ENCODE peak calls at places on chromosomes 11 and 22, in four cellular contexts. One of them, this sample, is unnamed.
A peak's percentile ranks its signal among the peaks of the same experiment; 100 is the strongest.

GRCh38 chr11:118748056-118748455 is 42.9 kb downstream of the DDX6 start:
- DNase-seq in A549: no peak
- DNase-seq in GM12878: no peak
- DNase-seq in HepG2: peak; percentile 27
- DNase-seq in this sample: no peak

GRCh38 chr11:36750349-36750748 is 152.3 kb upstream of the RAG2 start:
- DNase-seq in A549: no peak
- DNase-seq in GM12878: no peak
- DNase-seq in HepG2: no peak
- DNase-seq in this sample: no peak

GRCh38 chr11:15180212-15180814 is 65.6 kb downstream of the INSC start:
- DNase-seq in A549: no peak
- DNase-seq in GM12878: no peak
- DNase-seq in HepG2: no peak
- DNase-seq in this sample: no peak

GRCh38 chr11:112655386-112655785 is 305.8 kb upstream of the NCAM1 start:
- DNase-seq in A549: no peak
- DNase-seq in GM12878: no peak
- DNase-seq in HepG2: no peak
- DNase-seq in this sample: no peak

GRCh38 chr22:50675553-50676199 is 3.1 kb downstream of the SHANK3 start:
- DNase-seq in A549: no peak
- DNase-seq in GM12878: no peak
- DNase-seq in HepG2: no peak
- DNase-seq in this sample: peak; percentile 1

GRCh38 chr11:9094420-9094819 is 3.0 kb upstream of the SCUBE2 start:
- DNase-seq in A549: no peak
- DNase-seq in GM12878: no peak
- DNase-seq in HepG2: no peak
- DNase-seq in this sample: no peak

GRCh38 chr11:44870142-44870541 is 80.5 kb downstream of the TP53I11 start:
- DNase-seq in A549: no peak
- DNase-seq in GM12878: no peak
- DNase-seq in HepG2: no peak
- DNase-seq in this sample: no peak

GRCh38 chr11:131408011-131408640 is 37.7 kb downstream of the NTM start:
- DNase-seq in A549: peak; percentile 7
- DNase-seq in GM12878: no peak
- DNase-seq in HepG2: peak; percentile 38
- DNase-seq in this sample: no peak

GRCh38 chr11:71283960-71284359 is 31.6 kb upstream of the SHANK2 start:
- DNase-seq in A549: no peak
- DNase-seq in GM12878: no peak
- DNase-seq in HepG2: peak; percentile 62
- DNase-seq in this sample: no peak

GRCh38 chr22:36457688-36458450 is 23.6 kb downstream of the TXN2 start:
- DNase-seq in A549: no peak
- DNase-seq in GM12878: no peak
- DNase-seq in HepG2: no peak
- DNase-seq in this sample: no peak

GRCh38 chr22:43881091-43882061 is 10.4 kb downstream of the PNPLA5 start:
- DNase-seq in A549: no peak
- DNase-seq in GM12878: no peak
- DNase-seq in HepG2: no peak
- DNase-seq in this sample: no peak

GRCh38 chr22:19137384-19138216 is 6.5 kb downstream of the TSSK2 start:
- DNase-seq in A549: no peak
- DNase-seq in GM12878: no peak
- DNase-seq in HepG2: no peak
- DNase-seq in this sample: no peak

GRCh38 chr11:58616594-58616993 is 5.9 kb upstream of the CNTF start:
- DNase-seq in A549: no peak
- DNase-seq in GM12878: no peak
- DNase-seq in HepG2: no peak
- DNase-seq in this sample: no peak

GRCh38 chr11:109112748-109113378 is 309.1 kb upstream of the C11orf87 start:
- DNase-seq in A549: no peak
- DNase-seq in GM12878: no peak
- DNase-seq in HepG2: no peak
- DNase-seq in this sample: no peak

GRCh38 chr22:29225422-29226090 is 19.9 kb downstream of the EMID1 start:
- DNase-seq in A549: no peak
- DNase-seq in GM12878: no peak
- DNase-seq in HepG2: no peak
- DNase-seq in this sample: no peak

GRCh38 chr11:30422828-30423648 is 100.1 kb downstream of the ARL14EP start:
- DNase-seq in A549: no peak
- DNase-seq in GM12878: no peak
- DNase-seq in HepG2: no peak
- DNase-seq in this sample: no peak

GRCh38 chr11:45374632-45375031 is 88.5 kb upstream of the SYT13 start:
- DNase-seq in A549: no peak
- DNase-seq in GM12878: no peak
- DNase-seq in HepG2: no peak
- DNase-seq in this sample: no peak

GRCh38 chr11:1075341-1075911 is 752 bp downstream of the MUC2 start:
- DNase-seq in A549: no peak
- DNase-seq in GM12878: no peak
- DNase-seq in HepG2: no peak
- DNase-seq in this sample: no peak

GRCh38 chr11:13297917-13298356 is 20.3 kb downstream of the BMAL1 start:
- DNase-seq in A549: no peak
- DNase-seq in GM12878: no peak
- DNase-seq in HepG2: peak; percentile 30
- DNase-seq in this sample: no peak

GRCh38 chr22:37484115-37485005 is 1.8 kb downstream of the MFNG start:
- DNase-seq in A549: no peak
- DNase-seq in GM12878: peak; percentile 75
- DNase-seq in HepG2: no peak
- DNase-seq in this sample: no peak

GRCh38 chr11:117970400-117971024 is 15.7 kb upstream of the IL10RA start:
- DNase-seq in A549: no peak
- DNase-seq in GM12878: no peak
- DNase-seq in HepG2: no peak
- DNase-seq in this sample: no peak

GRCh38 chr22:36221799-36222751 is 17.3 kb downstream of the APOL2 start:
- DNase-seq in A549: peak; percentile 19
- DNase-seq in GM12878: no peak
- DNase-seq in HepG2: peak; percentile 37
- DNase-seq in this sample: peak; percentile 67

GRCh38 chr11:129798212-129798611 is 17.4 kb upstream of the TMEM45B start:
- DNase-seq in A549: no peak
- DNase-seq in GM12878: no peak
- DNase-seq in HepG2: no peak
- DNase-seq in this sample: no peak

GRCh38 chr22:39954584-39955055 is 5.6 kb upstream of the TMA7B start:
- DNase-seq in A549: no peak
- DNase-seq in GM12878: no peak
- DNase-seq in HepG2: peak; percentile 46
- DNase-seq in this sample: no peak

GRCh38 chr11:128579790-128580504 is 7.4 kb downstream of the ETS1 start:
- DNase-seq in A549: no peak
- DNase-seq in GM12878: no peak
- DNase-seq in HepG2: no peak
- DNase-seq in this sample: no peak

GRCh38 chr11:70205766-70206165 is 2.7 kb downstream of the FADD start:
- DNase-seq in A549: no peak
- DNase-seq in GM12878: no peak
- DNase-seq in HepG2: no peak
- DNase-seq in this sample: no peak

GRCh38 chr11:70206226-70206785 is 3.2 kb downstream of the FADD start:
- DNase-seq in A549: no peak
- DNase-seq in GM12878: no peak
- DNase-seq in HepG2: no peak
- DNase-seq in this sample: no peak

GRCh38 chr11:70206977-70207376 is 3.9 kb downstream of the FADD start:
- DNase-seq in A549: no peak
- DNase-seq in GM12878: no peak
- DNase-seq in HepG2: no peak
- DNase-seq in this sample: no peak

GRCh38 chr11:70209391-70209912 is 6.4 kb downstream of the FADD start:
- DNase-seq in A549: no peak
- DNase-seq in GM12878: no peak
- DNase-seq in HepG2: no peak
- DNase-seq in this sample: no peak

DNA sequence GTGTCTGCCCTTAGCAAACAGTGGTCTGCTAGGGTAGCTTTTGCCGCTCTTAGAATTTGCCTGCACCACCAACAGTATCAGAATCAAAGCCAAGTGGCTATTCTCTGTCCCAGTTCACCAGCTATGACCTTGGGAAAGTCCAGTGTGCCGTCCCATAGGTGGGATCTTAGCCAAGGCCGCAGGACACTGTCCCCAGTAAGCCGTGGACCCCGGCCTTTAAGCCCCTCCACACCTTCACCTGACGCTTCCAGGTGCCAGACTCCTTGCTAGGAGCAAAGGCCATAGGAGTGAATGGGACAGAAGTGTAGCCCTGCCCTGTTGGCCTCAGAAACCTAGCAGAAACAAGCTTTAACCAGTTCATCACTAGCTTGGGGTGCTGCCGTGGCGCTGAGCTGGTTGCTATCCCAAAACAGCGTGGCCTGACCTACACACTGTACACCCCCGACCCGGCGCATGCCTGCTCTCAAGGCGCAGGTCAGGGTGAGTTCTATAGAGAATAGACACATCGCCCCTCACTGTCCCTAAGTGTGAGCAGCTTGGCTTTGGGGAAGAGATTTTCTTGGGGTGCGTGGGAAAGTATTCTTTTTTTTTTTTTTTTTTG is 4.5 kb downstream of the FADD start:
- DNase-seq in A549: no peak
- DNase-seq in GM12878: no peak
- DNase-seq in HepG2: no peak
- DNase-seq in this sample: no peak
- TF ChIP-seq POLR2AphosphoS2 in A549: no peak
- TF ChIP-seq POLR2AphosphoS2 in GM12878: no peak
- TF ChIP-seq POLR2AphosphoS2 in HepG2: no peak
- TF ChIP-seq POLR2AphosphoS2 in this sample: no peak

DNA sequence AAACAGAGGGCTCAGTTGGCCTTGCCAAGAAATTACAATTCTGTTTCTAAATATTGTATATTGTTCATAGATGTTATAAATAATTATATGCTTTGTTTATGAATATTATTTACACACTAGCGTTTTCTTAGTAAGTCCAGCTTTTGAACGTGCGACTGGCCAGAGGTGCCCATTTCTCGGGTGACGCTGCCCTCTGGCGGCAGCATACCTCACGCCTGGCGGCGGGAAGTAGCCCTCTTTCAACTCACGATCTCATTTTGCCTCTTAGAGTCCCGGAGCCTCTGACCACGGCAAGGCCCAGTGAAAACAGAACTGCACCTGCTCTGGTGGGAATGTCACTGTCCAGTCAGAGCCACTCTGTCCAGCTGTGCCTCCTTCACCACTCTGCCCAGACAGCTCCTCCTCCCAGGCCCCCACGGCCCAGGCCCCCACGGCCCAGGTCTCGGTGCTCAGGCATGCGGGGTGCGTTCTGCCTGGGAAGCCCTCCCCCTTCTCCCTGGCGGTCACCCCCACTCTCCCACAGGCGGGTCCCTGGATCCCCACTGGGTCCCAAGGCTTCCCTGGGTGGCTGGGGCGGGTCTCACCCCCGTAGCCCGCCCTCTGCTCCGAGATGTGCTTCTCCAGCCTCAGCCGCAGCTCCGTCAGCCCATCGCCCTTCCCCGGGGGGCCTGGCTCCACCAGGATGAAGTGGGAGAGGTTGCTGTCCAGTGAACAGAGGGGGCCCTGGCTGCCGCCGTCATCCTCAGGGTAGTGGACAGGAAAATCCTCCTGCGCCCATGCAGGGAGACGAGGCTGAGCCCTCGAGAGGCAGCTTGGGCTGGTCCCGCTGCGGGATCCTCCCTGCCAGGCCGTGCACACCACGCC is 19.3 kb downstream of the TSSC4 start:
- DNase-seq in A549: peak; percentile 85
- DNase-seq in GM12878: peak; percentile 16
- DNase-seq in HepG2: peak; percentile 66
- DNase-seq in this sample: peak; percentile 82
- TF ChIP-seq RFX5 in A549: no peak
- TF ChIP-seq RFX5 in GM12878: no peak
- TF ChIP-seq RFX5 in HepG2: no peak
- TF ChIP-seq RFX5 in this sample: no peak

GRCh38 chr11:133476570-133477262 is 55.6 kb downstream of the OPCML start:
- DNase-seq in A549: no peak
- DNase-seq in GM12878: no peak
- DNase-seq in HepG2: no peak
- DNase-seq in this sample: no peak
- TF ChIP-seq POLR2AphosphoS2 in A549: no peak
- TF ChIP-seq POLR2AphosphoS2 in GM12878: no peak
- TF ChIP-seq POLR2AphosphoS2 in HepG2: no peak
- TF ChIP-seq POLR2AphosphoS2 in this sample: no peak

GRCh38 chr11:116773203-116774112 is 671 bp upstream of the BUD13 start:
- DNase-seq in A549: no peak
- DNase-seq in GM12878: no peak
- DNase-seq in HepG2: no peak
- DNase-seq in this sample: no peak
- TF ChIP-seq RFX5 in A549: no peak
- TF ChIP-seq RFX5 in GM12878: no peak
- TF ChIP-seq RFX5 in HepG2: no peak
- TF ChIP-seq RFX5 in this sample: no peak

GRCh38 chr11:102220728-102221467 is 96.4 kb upstream of the BIRC3 start:
- DNase-seq in A549: no peak
- DNase-seq in GM12878: no peak
- DNase-seq in HepG2: no peak
- DNase-seq in this sample: no peak
- TF ChIP-seq POLR2AphosphoS2 in A549: no peak
- TF ChIP-seq POLR2AphosphoS2 in GM12878: no peak
- TF ChIP-seq POLR2AphosphoS2 in HepG2: no peak
- TF ChIP-seq POLR2AphosphoS2 in this sample: no peak

DNA sequence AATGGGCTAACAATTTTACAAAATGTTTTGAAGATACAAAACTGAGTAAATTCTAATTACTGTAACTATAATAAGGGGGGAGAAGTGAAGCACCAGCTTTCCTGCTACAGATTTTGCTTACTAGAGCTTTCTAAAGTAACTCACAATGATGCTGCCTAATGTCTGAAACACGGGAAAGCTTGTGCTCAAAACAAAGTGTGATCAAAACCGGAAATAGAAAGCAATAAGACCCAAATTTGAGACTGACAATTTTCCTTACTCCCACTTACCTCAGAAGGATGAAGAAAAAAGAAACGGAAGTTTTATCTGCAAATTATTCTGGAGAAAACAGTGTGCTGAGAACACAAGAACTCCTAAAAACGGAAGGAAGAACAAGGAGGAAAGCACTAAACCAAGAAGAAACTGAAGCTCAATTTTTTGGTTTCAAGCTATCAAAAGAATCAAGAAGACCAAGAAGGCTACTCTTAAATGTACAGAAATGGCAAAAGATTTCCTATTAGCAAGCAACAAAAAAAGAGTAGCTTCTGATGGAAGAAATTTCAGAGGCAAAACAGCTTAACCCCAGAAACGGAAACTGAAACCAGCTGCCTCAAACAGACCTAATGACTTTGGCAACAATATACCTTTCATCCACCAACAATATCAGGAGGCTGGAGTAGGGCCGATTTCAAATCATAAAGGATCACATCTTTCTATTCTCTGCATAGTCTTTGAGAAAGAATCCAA is 33.4 kb downstream of the AMBRA1 start:
- DNase-seq in A549: no peak
- DNase-seq in GM12878: peak; percentile 33
- DNase-seq in HepG2: no peak
- DNase-seq in this sample: no peak
- TF ChIP-seq RFX5 in A549: no peak
- TF ChIP-seq RFX5 in GM12878: no peak
- TF ChIP-seq RFX5 in HepG2: no peak
- TF ChIP-seq RFX5 in this sample: no peak